ENCODE peak calls at places on chromosomes 7 and 10, in eight cellular contexts. X, W, B, I, E, L, O and N are unnamed samples.

GRCh38 chr7:91251877-91252276 is 12.4 kb upstream of the FZD1 start:
- DNase-seq in X (no peak), W (no peak), B (no peak), I (no peak), E (no peak), L (no peak), O (no peak), N (no peak)

GRCh38 chr7:38840736-38841460 is 68.1 kb downstream of the VPS41 start:
- DNase-seq in X (no peak), W (no peak), B (no peak), I (peak; percentile 13), E (no peak), L (peak; percentile 92), O (no peak), N (peak; percentile 17)

GRCh38 chr7:75967055-75967454 is 27.3 kb downstream of the TMEM120A start:
- DNase-seq in X (peak; percentile 44), W (no peak), B (no peak), I (no peak), E (no peak), L (no peak), O (no peak), N (no peak)

GRCh38 chr7:73918926-73919693 is 58.2 kb downstream of the TMEM270 start:
- DNase-seq in X (no peak), W (no peak), B (no peak), I (no peak), E (no peak), L (no peak), O (no peak), N (no peak)

GRCh38 chr10:90579602-90580242 is 278.1 kb downstream of the HTR7 start:
- DNase-seq in X (no peak), W (no peak), B (no peak), I (peak; percentile 19), E (no peak), L (peak; percentile 69), O (peak; percentile 22), N (peak; percentile 29)

GRCh38 chr10:12042409-12042796 is 206 bp downstream of the UPF2 start:
- DNase-seq in X (no peak), W (peak; percentile 57), B (peak; percentile 31), I (peak; percentile 29), E (no peak), L (peak; percentile 24), O (no peak), N (no peak)

GRCh38 chr7:70703785-70704184 is 428.2 kb upstream of the GALNT17 start:
- DNase-seq in X (no peak), W (no peak), B (no peak), I (no peak), E (no peak), L (no peak), O (no peak), N (no peak)

GRCh38 chr7:42289473-42289872 is 52.5 kb upstream of the GLI3 start:
- DNase-seq in X (no peak), W (no peak), B (no peak), I (no peak), E (no peak), L (no peak), O (no peak), N (no peak)

GRCh38 chr7:132760241-132760616 is 184.0 kb upstream of the PLXNA4 start:
- DNase-seq in X (no peak), W (no peak), B (no peak), I (no peak), E (no peak), L (no peak), O (no peak), N (no peak)

GRCh38 chr7:4751398-4751947 is 23.9 kb upstream of the AP5Z1 start:
- DNase-seq in X (peak; percentile 38), W (no peak), B (no peak), I (no peak), E (no peak), L (no peak), O (no peak), N (no peak)

GRCh38 chr7:90708841-90709317 is 112.8 kb downstream of the CDK14 start:
- DNase-seq in X (no peak), W (no peak), B (no peak), I (no peak), E (no peak), L (no peak), O (no peak), N (no peak)

GRCh38 chr10:47290338-47290737 is 9.7 kb upstream of the GDF10 start:
- DNase-seq in X (no peak), W (no peak), B (no peak), I (no peak), E (no peak), L (no peak), O (no peak), N (no peak)

GRCh38 chr7:15686209-15686956 is at the start of gene MEOX2:
- DNase-seq in X (peak; percentile 90), W (no peak), B (no peak), I (no peak), E (peak; percentile 55), L (peak; percentile 5), O (peak; percentile 86), N (peak; percentile 21)

GRCh38 chr7:56083150-56083785 is 9.5 kb downstream of the PHKG1 start:
- DNase-seq in X (peak; percentile 84), W (no peak), B (no peak), I (no peak), E (no peak), L (no peak), O (no peak), N (no peak)

GRCh38 chr7:137925754-137926153 is 76.1 kb downstream of the CREB3L2 start:
- DNase-seq in X (no peak), W (no peak), B (no peak), I (no peak), E (no peak), L (no peak), O (no peak), N (no peak)

GRCh38 chr10:36254191-36254590 is 612.1 kb upstream of the FZD8 start:
- DNase-seq in X (peak; percentile 82), W (no peak), B (no peak), I (peak; percentile 1), E (peak; percentile 4), L (no peak), O (no peak), N (peak; percentile 5)

GRCh38 chr7:81482600-81483186 is 287.2 kb downstream of the HGF start:
- DNase-seq in X (no peak), W (no peak), B (no peak), I (peak; percentile 34), E (no peak), L (peak; percentile 50), O (no peak), N (no peak)

GRCh38 chr7:45710271-45711160 is 136.3 kb downstream of the ADCY1 start:
- DNase-seq in X (no peak), W (no peak), B (no peak), I (no peak), E (no peak), L (no peak), O (no peak), N (no peak)

GRCh38 chr10:99451499-99451788 is 21.0 kb upstream of the GOT1 start:
- DNase-seq in X (no peak), W (no peak), B (no peak), I (no peak), E (no peak), L (no peak), O (no peak), N (no peak)

GRCh38 chr7:100882769-100883526 is 6.6 kb downstream of the UFSP1 start:
- DNase-seq in X (no peak), W (no peak), B (no peak), I (no peak), E (no peak), L (no peak), O (no peak), N (no peak)